ENCODE peak calls at places on chromosomes 3 and 15, in seven cellular contexts. L is HEK293T; P is T-helper 1 cell; D is amygdala; K is fibroblast of gingiva; M is BJ; S is stimulated activated CD4-positive, alpha-beta T cell treated with anti-CD3 and anti-CD28 coated beads, TNF-alpha, amount 100 ng/mL, for 1 hour. B is an unnamed sample.

GRCh38 chr15:83843511-83843910 is 189.6 kb downstream of the ADAMTSL3 start:
- DNase-seq in M (no peak), S (no peak), K (peak; percentile 72), P (no peak), L (no peak), D (no peak), B (no peak)

GRCh38 chr15:70156781-70157261 is 59.1 kb upstream of the TLE3 start:
- DNase-seq in K (peak; percentile 44), M (no peak), D (no peak), L (no peak), P (no peak), S (no peak), B (no peak)

GRCh38 chr3:110946810-110947209 is 124.8 kb upstream of the NECTIN3 start:
- DNase-seq in D (no peak), M (no peak), L (no peak), K (no peak), S (no peak), P (no peak), B (no peak)

GRCh38 chr3:112007641-112008040 is 8.9 kb downstream of the TAGLN3 start:
- DNase-seq in K (peak; percentile 82), M (peak; percentile 31), D (no peak), P (no peak), S (no peak), L (no peak), B (no peak)

GRCh38 chr3:45597166-45597565 is 2.6 kb downstream of the LIMD1 start:
- DNase-seq in P (peak; percentile 16), K (peak; percentile 32), L (no peak), D (no peak), M (no peak), S (no peak), B (no peak)

GRCh38 chr15:39191871-39192281 is 389.0 kb upstream of the THBS1 start:
- DNase-seq in M (no peak), P (no peak), L (no peak), S (no peak), K (no peak), D (no peak), B (no peak)

GRCh38 chr3:112647122-112647521 is 6.2 kb upstream of the CCDC80 start:
- DNase-seq in M (no peak), D (no peak), S (no peak), K (peak; percentile 92), L (no peak), P (no peak), B (no peak)

GRCh38 chr3:134666466-134666865 is 15.6 kb upstream of the KY start:
- DNase-seq in K (no peak), D (no peak), S (no peak), M (no peak), L (no peak), P (no peak), B (no peak)

GRCh38 chr3:66276705-66277274 is 56.0 kb downstream of the SLC25A26 start:
- DNase-seq in S (peak; percentile 21), M (no peak), K (peak; percentile 64), L (peak; percentile 41), P (peak; percentile 70), D (peak; percentile 46), B (peak; percentile 60)

GRCh38 chr3:105938101-105938500 is 69.3 kb upstream of the CBLB start:
- DNase-seq in D (no peak), L (no peak), M (no peak), S (no peak), K (peak; percentile 86), P (no peak), B (no peak)

GRCh38 chr3:170469151-170470062 is 50.7 kb downstream of the CLDN11 start:
- DNase-seq in M (peak; percentile 91), P (no peak), L (no peak), S (no peak), K (peak; percentile 91), D (no peak), B (no peak)

GRCh38 chr3:152460936-152461335 is 192.2 kb downstream of the MBNL1 start:
- DNase-seq in L (no peak), D (no peak), K (no peak), P (no peak), M (no peak), S (no peak), B (no peak)

GRCh38 chr3:38038447-38038911 is 529 bp upstream of the DLEC1 start:
- DNase-seq in S (no peak), M (no peak), K (no peak), L (no peak), D (no peak), P (peak; percentile 88), B (peak; percentile 30)

GRCh38 chr15:80275946-80276345 is 23.9 kb upstream of the CTXND1 start:
- DNase-seq in L (no peak), K (peak; percentile 12), S (no peak), D (no peak), M (no peak), P (no peak), B (no peak)

GRCh38 chr3:197298858-197299854 is 744 bp upstream of the DLG1 start:
- DNase-seq in D (no peak), S (no peak), K (no peak), P (no peak), L (peak; percentile 45), M (no peak), B (peak; percentile 4)

GRCh38 chr15:84654689-84655453 is 788 bp upstream of the WDR73 start:
- DNase-seq in S (peak; percentile 59), L (peak; percentile 70), D (peak; percentile 78), M (no peak), P (peak; percentile 87), K (peak; percentile 80), B (peak; percentile 67)

GRCh38 chr3:14121859-14122258 is 2.8 kb downstream of the CHCHD4 start:
- DNase-seq in P (no peak), L (no peak), D (no peak), M (no peak), S (no peak), K (no peak), B (no peak)

GRCh38 chr3:142947799-142948575 is 15.5 kb downstream of the PAQR9 start:
- DNase-seq in D (no peak), L (no peak), K (no peak), P (peak; percentile 27), S (no peak), M (no peak), B (no peak)

GRCh38 chr15:74320358-74321247 is 46.8 kb downstream of the CYP11A1 start:
- DNase-seq in S (no peak), D (peak; percentile 8), K (peak; percentile 36), P (no peak), L (peak; percentile 63), M (no peak), B (no peak)

B was measured in T follicular helper cell.